ENCODE peak calls at places on chromosomes 13 and 19, in seven cellular contexts. X is thoracic aorta, U is fibroblast of lung, O is PC-9, Q is cardiac muscle cell, H is breast epithelium, T is right cardiac atrium. J is an unnamed sample.

GRCh38 chr19:35123573-35123972 is 8.0 kb downstream of the FXYD3 start:
- DNase-seq in Q (no peak), O (peak; percentile 74), T (peak; percentile 79), U (no peak), H (no peak), X (peak; percentile 50), J (peak; percentile 65)

GRCh38 chr19:31980851-31981250 is 364.6 kb upstream of the ZNF507 start:
- DNase-seq in U (no peak), T (no peak), O (no peak), H (no peak), Q (no peak), X (no peak), J (no peak)

GRCh38 chr13:113216165-113217056 is 7.0 kb downstream of the CUL4A start:
- DNase-seq in O (peak; percentile 89), Q (peak; percentile 52), T (peak; percentile 44), U (peak; percentile 70), H (peak; percentile 37), X (no peak), J (no peak)

GRCh38 chr19:33032218-33032781 is 32.4 kb downstream of the RHPN2 start:
- DNase-seq in U (no peak), O (no peak), X (no peak), H (no peak), T (no peak), Q (no peak), J (no peak)

GRCh38 chr19:19338082-19338481 is 17.5 kb downstream of the MAU2 start:
- DNase-seq in H (no peak), X (no peak), T (no peak), O (no peak), Q (no peak), U (peak; percentile 18), J (no peak)

GRCh38 chr19:50549927-50550593 is 18.2 kb downstream of the LRRC4B start:
- DNase-seq in Q (no peak), O (no peak), U (no peak), X (no peak), T (no peak), H (no peak), J (no peak)

GRCh38 chr13:44873486-44873885 is 115.8 kb downstream of the NUFIP1 start:
- DNase-seq in H (no peak), Q (peak; percentile 23), T (no peak), U (no peak), O (no peak), X (no peak), J (no peak)

GRCh38 chr19:40603071-40603718 is 2.0 kb downstream of the LTBP4 start:
- DNase-seq in H (no peak), T (no peak), O (no peak), U (no peak), X (no peak), Q (peak; percentile 73), J (no peak)

GRCh38 chr13:114264886-114265611 is 16.4 kb upstream of the UPF3A start:
- DNase-seq in U (peak; percentile 66), T (no peak), O (no peak), H (no peak), X (no peak), Q (no peak), J (no peak)

GRCh38 chr13:45200701-45201230 is at the start of gene KCTD4:
- DNase-seq in Q (peak; percentile 11), U (no peak), X (no peak), O (no peak), H (no peak), T (no peak), J (no peak)

GRCh38 chr13:49450105-49450819 is 6.2 kb downstream of the SETDB2 start:
- DNase-seq in O (no peak), X (no peak), H (no peak), T (no peak), Q (no peak), U (no peak), J (no peak)

GRCh38 chr19:38899447-38900219 is at the start of the genes NFKBIB and SIRT2:
- DNase-seq in T (peak; percentile 100), O (peak; percentile 99), X (peak; percentile 100), Q (peak; percentile 100), H (peak; percentile 100), U (peak; percentile 99), J (peak; percentile 99)

GRCh38 chr13:109151255-109151654 is 521.8 kb downstream of the MYO16 start:
- DNase-seq in U (no peak), X (no peak), H (no peak), O (no peak), T (no peak), Q (no peak), J (no peak)
- H3K4me1 ChIP-seq in U (peaks cover 8% of the 10 kb centered on the region), X (peaks cover 14% of the 10 kb centered on the region), H (no peaks in the 10 kb centered on the region), O (peaks cover 29% of the 10 kb centered on the region), T (no peaks in the 10 kb centered on the region), Q (no peaks in the 10 kb centered on the region), J (peaks cover 16% of the 10 kb centered on the region)

GRCh38 chr19:51784109-51784785 is 10.7 kb upstream of the FPR3 start:
- DNase-seq in U (no peak), T (no peak), X (no peak), Q (no peak), O (no peak), H (no peak), J (no peak)
- H3K27ac ChIP-seq in U (peak overlapping the region; percentile 18), T (peak overlapping the region; percentile 16), X (no peak overlapping the region), Q (no peak overlapping the region), O (no peak overlapping the region), H (no peak overlapping the region), J (no peak overlapping the region)

DNA sequence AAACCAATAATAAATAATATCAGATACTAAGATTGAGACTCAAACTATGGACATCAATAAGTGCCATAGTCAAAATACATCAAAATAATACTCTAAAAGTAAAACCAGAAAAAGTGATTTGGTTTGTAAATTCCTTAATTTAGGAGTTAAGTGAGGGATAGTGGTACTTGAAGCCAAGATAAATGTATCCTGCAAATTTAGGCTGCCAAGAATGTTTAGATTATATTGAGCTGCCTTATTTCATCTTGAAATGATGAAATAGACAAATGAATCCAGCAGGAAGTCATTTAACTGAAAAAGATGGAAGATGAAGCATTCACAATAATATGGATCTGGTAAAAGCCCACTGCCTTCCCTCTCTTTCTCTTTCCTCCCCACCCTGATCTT is 112.3 kb downstream of the LRCH1 start:
- DNase-seq in Q (no peak), T (no peak), H (no peak), X (no peak), U (no peak), O (no peak), J (no peak)
- H3K4me1 ChIP-seq in Q (peaks cover 55% of the 10 kb centered on the region), T (peaks cover 14% of the 10 kb centered on the region), H (peaks cover 18% of the 10 kb centered on the region), X (peaks cover 33% of the 10 kb centered on the region), U (peaks cover 8% of the 10 kb centered on the region), O (no peaks in the 10 kb centered on the region), J (peaks cover 36% of the 10 kb centered on the region)

GRCh38 chr13:34031629-34032028 is 213.7 kb downstream of the RFC3 start:
- DNase-seq in Q (peak; percentile 2), H (no peak), U (no peak), O (no peak), T (no peak), X (no peak), J (no peak)

GRCh38 chr13:34035676-34036325 is 217.9 kb downstream of the RFC3 start:
- DNase-seq in X (no peak), O (peak; percentile 41), T (no peak), H (no peak), U (no peak), Q (no peak), J (no peak)

GRCh38 chr13:34037636-34038325 is 219.8 kb downstream of the RFC3 start:
- DNase-seq in U (no peak), X (no peak), Q (no peak), H (no peak), T (no peak), O (no peak), J (no peak)

GRCh38 chr13:34035178-34035577 is 217.2 kb downstream of the RFC3 start:
- DNase-seq in O (no peak), X (no peak), H (no peak), U (no peak), T (no peak), Q (no peak), J (no peak)

GRCh38 chr13:34034411-34034810 is 216.5 kb downstream of the RFC3 start:
- DNase-seq in U (no peak), O (no peak), H (no peak), Q (no peak), T (no peak), X (no peak), J (no peak)
- H3K27ac ChIP-seq in U (no peak overlapping the region), O (no peak overlapping the region), H (no peak overlapping the region), Q (no peak overlapping the region), T (no peak overlapping the region), X (no peak overlapping the region), J (no peak overlapping the region)

J was measured in tibial nerve.